ENCODE peak calls at places on chromosomes 1 and 21, in nine cellular contexts. S is cardiac muscle cell, E is astrocyte of the spinal cord, C is coronary artery, Z is neural progenitor cell, U is endothelial cell of umbilical vein, A is AG10803, R is thoracic aorta, X is ovary. N is an unnamed sample.

GRCh38 chr1:212700892-212701819 is 1.5 kb upstream of the BATF3 start:
- DNase-seq in S (peak), E (peak), C (no peak), Z (peak), U (peak), A (peak), R (no peak), X (no peak), N (no peak)

GRCh38 chr1:19232526-19232851 is 18.8 kb downstream of the EMC1 start:
- DNase-seq in S (peak), E (peak), C (peak), Z (no peak), U (no peak), A (peak), R (no peak), X (peak), N (no peak)

GRCh38 chr21:39115659-39116235 is 67.5 kb downstream of the PSMG1 start:
- DNase-seq in S (no peak), E (no peak), C (no peak), Z (no peak), U (no peak), A (no peak), R (no peak), X (no peak), N (no peak)

GRCh38 chr1:194975913-194976312 is 1632.3 kb downstream of the KCNT2 start:
- DNase-seq in S (no peak), E (peak), C (no peak), Z (no peak), U (no peak), A (no peak), R (no peak), X (no peak), N (no peak)

GRCh38 chr1:99481391-99481996 is 164.4 kb upstream of the PALMD start:
- DNase-seq in S (peak), E (peak), C (no peak), Z (peak), U (peak), A (peak), R (no peak), X (no peak), N (peak)

GRCh38 chr1:154404984-154405761 is at the start of gene IL6R:
- DNase-seq in S (peak), E (peak), C (peak), Z (peak), U (peak), A (peak), R (peak), X (peak), N (no peak)

GRCh38 chr21:15050588-15051377 is 14.0 kb downstream of the NRIP1 start:
- DNase-seq in S (no peak), E (no peak), C (no peak), Z (no peak), U (no peak), A (no peak), R (no peak), X (no peak), N (no peak)

GRCh38 chr1:171738921-171739320 is 2.9 kb downstream of the VAMP4 start:
- DNase-seq in S (no peak), E (no peak), C (no peak), Z (no peak), U (no peak), A (peak), R (no peak), X (no peak), N (no peak)

GRCh38 chr1:109879881-109880525 is 30.6 kb upstream of the CSF1 start:
- DNase-seq in S (no peak), E (no peak), C (peak), Z (no peak), U (no peak), A (no peak), R (no peak), X (no peak), N (no peak)

GRCh38 chr1:218377143-218377660 is 32.1 kb downstream of the TGFB2 start:
- DNase-seq in S (peak), E (peak), C (no peak), Z (no peak), U (peak), A (peak), R (no peak), X (no peak), N (peak)

GRCh38 chr1:225454733-225455132 is 26.9 kb upstream of the LBR start:
- DNase-seq in S (peak), E (peak), C (no peak), Z (no peak), U (peak), A (peak), R (peak), X (no peak), N (no peak)

GRCh38 chr1:90850181-90850924 is 133.3 kb upstream of the BARHL2 start:
- DNase-seq in S (peak), E (no peak), C (no peak), Z (peak), U (no peak), A (peak), R (no peak), X (peak), N (no peak)

GRCh38 chr1:217135987-217136894 is 413.0 kb upstream of the ESRRG start:
- DNase-seq in S (no peak), E (no peak), C (no peak), Z (peak), U (no peak), A (no peak), R (no peak), X (no peak), N (no peak)

GRCh38 chr1:205693421-205693991 is 13.2 kb upstream of the SLC45A3 start:
- DNase-seq in S (no peak), E (no peak), C (no peak), Z (no peak), U (no peak), A (no peak), R (no peak), X (no peak), N (no peak)

GRCh38 chr21:32733356-32733755 is 5.5 kb upstream of the SYNJ1 start:
- DNase-seq in S (no peak), E (no peak), C (no peak), Z (no peak), U (no peak), A (no peak), R (no peak), X (no peak), N (no peak)

GRCh38 chr1:203508463-203508862 is 14.5 kb downstream of the OPTC start:
- DNase-seq in S (no peak), E (no peak), C (no peak), Z (peak), U (no peak), A (no peak), R (no peak), X (peak), N (no peak)

GRCh38 chr21:35510294-35510693 is 461.2 kb upstream of the RUNX1 start:
- DNase-seq in S (no peak), E (no peak), C (no peak), Z (no peak), U (no peak), A (no peak), R (no peak), X (no peak), N (no peak)

GRCh38 chr1:41313661-41314131 is 47.5 kb upstream of the FOXO6 start:
- DNase-seq in S (peak), E (peak), C (no peak), Z (peak), U (peak), A (peak), R (no peak), X (no peak), N (peak)

GRCh38 chr1:12407050-12407961 is 177.5 kb downstream of the VPS13D start:
- DNase-seq in S (peak), E (peak), C (no peak), Z (no peak), U (peak), A (peak), R (no peak), X (no peak), N (no peak)

GRCh38 chr1:154431586-154432373 is 26.6 kb downstream of the IL6R start:
- DNase-seq in S (peak), E (peak), C (no peak), Z (no peak), U (peak), A (peak), R (peak), X (no peak), N (no peak)

GRCh38 chr1:16254263-16254948 is 17.4 kb upstream of the CPLANE2 start:
- DNase-seq in S (no peak), E (no peak), C (peak), Z (no peak), U (no peak), A (no peak), R (no peak), X (no peak), N (no peak)

GRCh38 chr1:22239378-22239777 is 96.5 kb upstream of the WNT4 start:
- DNase-seq in S (no peak), E (no peak), C (no peak), Z (no peak), U (no peak), A (no peak), R (no peak), X (no peak), N (no peak)

GRCh38 chr1:157540852-157541251 is 11.5 kb downstream of the FCRL5 start:
- DNase-seq in S (no peak), E (no peak), C (no peak), Z (no peak), U (no peak), A (no peak), R (no peak), X (no peak), N (no peak)

GRCh38 chr1:191757003-191757402 is 401.3 kb upstream of the RGS18 start:
- DNase-seq in S (no peak), E (peak), C (no peak), Z (no peak), U (no peak), A (no peak), R (no peak), X (no peak), N (no peak)

GRCh38 chr1:59767119-59767518 is 47.6 kb upstream of the HOOK1 start:
- DNase-seq in S (peak), E (no peak), C (no peak), Z (no peak), U (peak), A (peak), R (no peak), X (no peak), N (no peak)

GRCh38 chr1:12123172-12123571 is 43.6 kb upstream of the TNFRSF1B start:
- DNase-seq in S (no peak), E (no peak), C (no peak), Z (no peak), U (no peak), A (no peak), R (no peak), X (no peak), N (no peak)

DNA sequence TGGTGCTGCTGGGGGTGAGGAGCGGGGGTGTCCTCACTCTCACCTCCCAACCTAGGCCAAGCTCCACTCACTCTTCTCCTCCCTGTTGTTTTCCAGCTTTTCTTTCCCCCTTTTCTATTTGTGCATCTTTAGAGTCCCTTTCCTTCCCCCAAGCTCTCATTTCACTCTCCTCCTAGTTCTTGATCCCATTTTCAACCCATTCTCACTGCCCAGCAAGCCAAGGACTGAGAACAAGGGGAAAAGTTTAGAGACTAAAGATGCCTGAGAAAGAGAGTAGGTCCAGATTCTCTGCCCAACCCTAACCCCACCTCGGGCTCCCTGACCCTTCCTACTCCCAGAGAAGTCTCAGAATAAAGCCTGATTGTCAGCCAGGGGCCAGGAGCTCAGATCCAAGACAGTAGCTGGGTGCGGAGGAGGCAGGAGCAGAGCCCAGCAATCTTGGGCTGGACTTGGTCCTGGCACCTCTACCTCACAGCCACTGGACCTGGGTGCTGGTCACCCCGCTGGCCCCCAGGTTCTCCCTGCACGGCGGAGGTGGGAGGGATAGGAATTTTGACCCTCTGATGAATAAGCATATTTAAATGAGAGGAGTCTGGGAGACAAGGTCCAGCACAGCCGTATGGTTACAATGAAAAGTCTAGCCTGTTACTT is 8.4 kb upstream of the CFAP45 start:
- DNase-seq in S (no peak), E (no peak), C (no peak), Z (no peak), U (no peak), A (no peak), R (no peak), X (no peak), N (no peak)
- H3K4me3 ChIP-seq in S (no peak), E (no peak), C (no peak), Z (no peak), U (no peak), A (no peak), R (no peak), X (no peak), N (no peak)

GRCh38 chr1:72283204-72284083 is 1.1 kb upstream of the NEGR1 start:
- DNase-seq in S (peak), E (peak), C (peak), Z (peak), U (peak), A (peak), R (peak), X (peak), N (peak)

GRCh38 chr1:72284084-72284397 is 1.7 kb upstream of the NEGR1 start:
- DNase-seq in S (no peak), E (peak), C (no peak), Z (no peak), U (no peak), A (no peak), R (no peak), X (no peak), N (no peak)

GRCh38 chr1:72285074-72285425 is 2.7 kb upstream of the NEGR1 start:
- DNase-seq in S (no peak), E (no peak), C (no peak), Z (peak), U (no peak), A (no peak), R (no peak), X (peak), N (no peak)

GRCh38 chr1:72282690-72283203 is 408 bp upstream of the NEGR1 start:
- DNase-seq in S (peak), E (peak), C (peak), Z (peak), U (peak), A (peak), R (peak), X (peak), N (peak)

GRCh38 chr1:72284398-72285073 is 2.2 kb upstream of the NEGR1 start:
- DNase-seq in S (peak), E (peak), C (peak), Z (peak), U (peak), A (peak), R (no peak), X (peak), N (no peak)
- H3K4me3 ChIP-seq in S (peak), E (peak), C (peak), Z (peak), U (peak), A (peak), R (peak), X (peak), N (peak)

GRCh38 chr21:26834181-26834945 is 10.8 kb downstream of the ADAMTS1 start:
- DNase-seq in S (peak), E (no peak), C (no peak), Z (no peak), U (no peak), A (peak), R (no peak), X (no peak), N (peak)
- H3K4me3 ChIP-seq in S (no peak), E (no peak), C (no peak), Z (no peak), U (no peak), A (no peak), R (no peak), X (no peak), N (no peak)

GRCh38 chr1:178653091-178653490 is 72.0 kb upstream of the RALGPS2 start:
- DNase-seq in S (no peak), E (peak), C (no peak), Z (no peak), U (no peak), A (no peak), R (no peak), X (no peak), N (no peak)

GRCh38 chr1:178651742-178652141 is 73.3 kb upstream of the RALGPS2 start:
- DNase-seq in S (peak), E (peak), C (no peak), Z (no peak), U (no peak), A (no peak), R (no peak), X (no peak), N (no peak)

GRCh38 chr1:178649582-178650350 is 75.3 kb upstream of the RALGPS2 start:
- DNase-seq in S (no peak), E (no peak), C (no peak), Z (no peak), U (no peak), A (no peak), R (no peak), X (no peak), N (no peak)

GRCh38 chr1:178652506-178652905 is 72.5 kb upstream of the RALGPS2 start:
- DNase-seq in S (no peak), E (no peak), C (no peak), Z (no peak), U (no peak), A (no peak), R (no peak), X (no peak), N (no peak)

DNA sequence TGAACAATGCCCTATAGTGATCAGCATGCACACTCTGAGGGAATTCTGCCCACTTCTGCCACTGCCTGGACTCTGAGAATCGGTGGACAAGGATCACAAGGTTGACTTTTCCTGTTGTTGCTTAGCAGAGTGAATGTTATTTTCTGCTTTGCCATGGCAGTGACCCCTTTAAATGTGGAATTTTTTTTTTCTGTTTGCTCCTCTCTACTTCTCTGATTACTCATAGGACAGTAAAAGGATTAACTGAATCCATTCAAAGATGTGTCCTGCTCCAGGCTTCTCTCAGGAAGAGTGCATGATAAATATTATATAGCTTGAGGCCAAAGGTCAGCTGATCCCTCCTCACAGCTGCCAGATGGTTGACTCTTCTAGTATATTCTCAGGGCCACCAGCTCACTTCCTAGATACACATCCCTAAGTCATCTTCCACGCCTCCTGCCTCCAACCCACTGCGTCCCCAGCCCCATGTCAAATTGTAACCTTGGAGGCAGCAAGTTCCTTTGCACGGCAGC is 74.0 kb upstream of the RALGPS2 start:
- DNase-seq in S (no peak), E (peak), C (no peak), Z (no peak), U (peak), A (no peak), R (no peak), X (no peak), N (no peak)
- H3K4me3 ChIP-seq in S (no peak), E (no peak), C (no peak), Z (no peak), U (no peak), A (no peak), R (no peak), X (no peak), N (no peak)

DNA sequence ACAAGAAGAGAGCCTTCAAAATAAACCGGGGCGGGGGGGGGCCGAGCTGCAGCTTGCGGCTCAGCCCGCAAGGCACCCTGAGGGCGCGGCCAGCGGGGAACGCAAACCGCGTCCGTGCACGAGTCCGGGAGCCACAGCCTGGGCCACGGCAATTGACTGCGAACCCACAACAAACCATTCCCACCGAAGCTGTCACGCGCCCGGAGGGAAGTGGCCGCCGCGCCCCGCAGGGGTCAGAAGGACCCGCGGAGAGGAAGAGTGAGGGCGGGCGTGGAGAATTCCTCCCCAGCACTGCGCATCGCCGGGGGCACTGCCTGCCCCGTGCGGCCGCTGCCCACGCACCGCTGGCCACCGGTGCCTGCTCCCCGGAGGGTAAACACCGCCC is 628 bp downstream of the TGFBR3 start:
- DNase-seq in S (no peak), E (no peak), C (peak), Z (peak), U (no peak), A (peak), R (no peak), X (peak), N (no peak)
- H3K4me3 ChIP-seq in S (peak), E (peak), C (peak), Z (peak), U (peak), A (peak), R (peak), X (peak), N (peak)

DNA sequence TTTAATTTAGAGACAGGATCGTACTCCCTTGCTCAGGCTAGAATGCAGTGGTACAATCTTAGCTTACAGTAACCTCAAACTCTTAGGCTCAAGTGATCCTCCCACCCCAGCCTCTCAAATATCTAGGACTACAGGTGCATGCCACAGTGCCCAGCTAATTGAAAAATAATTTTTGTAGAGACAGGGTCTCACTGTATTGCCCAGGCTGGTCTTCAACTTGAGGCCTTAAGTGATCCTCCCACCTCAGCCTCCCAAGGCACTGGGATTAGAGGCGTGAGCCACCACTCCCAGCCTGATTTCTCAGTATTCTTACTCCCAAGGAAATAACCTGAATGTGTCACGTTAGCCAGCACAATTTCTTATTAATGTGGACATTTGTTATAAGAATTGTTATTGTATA is 9.8 kb downstream of the RLF start:
- DNase-seq in S (no peak), E (no peak), C (no peak), Z (no peak), U (no peak), A (no peak), R (no peak), X (no peak), N (no peak)
- H3K4me3 ChIP-seq in S (no peak), E (no peak), C (no peak), Z (no peak), U (no peak), A (no peak), R (no peak), X (no peak), N (no peak)

DNA sequence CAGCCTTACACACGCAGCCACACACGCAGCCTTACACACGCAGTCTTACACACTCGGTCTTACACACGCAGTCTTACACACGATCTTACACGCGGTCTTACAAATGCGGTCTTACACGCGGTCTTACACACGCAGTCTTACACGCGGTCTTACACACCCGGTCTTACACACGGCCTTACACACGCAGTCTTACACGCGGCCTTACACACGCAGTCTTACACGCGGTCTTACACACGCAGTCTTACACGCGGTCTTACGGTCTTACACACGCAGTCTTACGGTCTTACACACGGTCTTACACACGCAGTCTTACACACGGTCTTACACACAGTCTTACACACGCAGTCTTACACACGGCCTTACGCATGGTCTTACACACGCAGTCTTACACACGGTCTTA is 111.9 kb downstream of the PRDM16 start:
- DNase-seq in S (no peak), E (no peak), C (no peak), Z (no peak), U (no peak), A (no peak), R (no peak), X (no peak), N (no peak)
- H3K4me3 ChIP-seq in S (no peak), E (no peak), C (no peak), Z (no peak), U (no peak), A (no peak), R (no peak), X (no peak), N (no peak)

GRCh38 chr1:209207126-209207700 is 376.3 kb upstream of the CAMK1G start:
- DNase-seq in S (no peak), E (no peak), C (no peak), Z (peak), U (no peak), A (peak), R (no peak), X (no peak), N (no peak)
- H3K4me3 ChIP-seq in S (no peak), E (no peak), C (peak), Z (peak), U (no peak), A (peak), R (peak), X (peak), N (no peak)

GRCh38 chr1:159056069-159056698 is 20.4 kb downstream of the AIM2 start:
- DNase-seq in S (peak), E (no peak), C (no peak), Z (peak), U (no peak), A (no peak), R (no peak), X (no peak), N (no peak)
- H3K4me3 ChIP-seq in S (no peak), E (no peak), C (no peak), Z (no peak), U (no peak), A (no peak), R (no peak), X (no peak), N (no peak)